ENCODE peak calls at places on chromosome 19, in five cellular contexts. Y is stomach, T is GM12878, E is spleen, V is suprapubic skin. B is an unnamed sample. For H3K4me1, the result is how much of the 10 kb centered on the place peaks cover.

GRCh38 chr19:325937-326565 is 18.5 kb downstream of the MIER2 start:
- DNase-seq in V (no peak), T (no peak), Y (no peak), E (no peak), B (no peak)

GRCh38 chr19:1237027-1237659 is 662 bp downstream of the CBARP start:
- DNase-seq in E (no peak), V (no peak), Y (no peak), T (no peak), B (no peak)

GRCh38 chr19:52896431-52897148 is 845 bp downstream of the ZNF320 start:
- DNase-seq in V (peak), Y (peak), T (no peak), E (no peak), B (no peak)

GRCh38 chr19:43809762-43810696 is 7.8 kb upstream of the LYPD5 start:
- DNase-seq in Y (no peak), T (peak), E (no peak), V (no peak), B (no peak)

GRCh38 chr19:55189424-55189823 is 9.3 kb upstream of the SYT5 start:
- DNase-seq in Y (no peak), E (no peak), T (no peak), V (peak), B (no peak)

GRCh38 chr19:6587998-6588507 is 2.9 kb downstream of the CD70 start:
- DNase-seq in Y (no peak), V (no peak), T (no peak), E (no peak), B (no peak)

GRCh38 chr19:48490980-48491792 is 20.4 kb downstream of the LMTK3 start:
- DNase-seq in T (no peak), E (peak), Y (peak), V (no peak), B (no peak)

GRCh38 chr19:16867211-16867610 is 21.6 kb upstream of the F2RL3 start:
- DNase-seq in T (no peak), V (no peak), E (no peak), Y (no peak), B (no peak)

GRCh38 chr19:58543826-58544590 is at the start of gene TRIM28:
- DNase-seq in E (peak), Y (peak), V (peak), T (peak), B (no peak)

GRCh38 chr19:41588497-41589209 is 12.7 kb downstream of the CEACAM21 start:
- DNase-seq in Y (no peak), T (no peak), E (peak), V (no peak), B (peak)

GRCh38 chr19:56404705-56405056 is 549 bp downstream of the ZNF583 start:
- DNase-seq in Y (no peak), V (no peak), E (no peak), T (no peak), B (no peak)

GRCh38 chr19:7673995-7674667 is 2.8 kb upstream of the MCEMP1 start:
- DNase-seq in V (peak), Y (peak), T (no peak), E (peak), B (no peak)

GRCh38 chr19:45558399-45558878 is 26.2 kb downstream of the OPA3 start:
- DNase-seq in T (no peak), E (peak), V (no peak), Y (peak), B (no peak)

GRCh38 chr19:47713046-47714021 is at the start of gene EHD2:
- DNase-seq in T (no peak), V (no peak), Y (peak), E (peak), B (no peak)

GRCh38 chr19:57850553-57851017 is 926 bp downstream of the ZNF587 start:
- DNase-seq in Y (peak), E (no peak), V (no peak), T (no peak), B (no peak)

GRCh38 chr19:44626067-44626624 is 12.8 kb downstream of the IGSF23 start:
- DNase-seq in Y (no peak), E (no peak), T (no peak), V (no peak), B (no peak)

GRCh38 chr19:632228-633067 is 889 bp downstream of the POLRMT start:
- DNase-seq in V (no peak), E (no peak), T (no peak), Y (no peak), B (no peak)

GRCh38 chr19:33441277-33441699 is 67.8 kb downstream of the CEBPG start:
- DNase-seq in E (peak), V (peak), Y (no peak), T (no peak), B (no peak)

GRCh38 chr19:40365010-40365409 is 16.5 kb downstream of the PLD3 start:
- DNase-seq in V (no peak), T (no peak), E (no peak), Y (no peak), B (no peak)

GRCh38 chr19:40367577-40368434 is 19.3 kb downstream of the PLD3 start:
- DNase-seq in Y (no peak), V (no peak), T (no peak), E (no peak), B (no peak)

GRCh38 chr19:40363128-40363527 is 14.6 kb downstream of the PLD3 start:
- DNase-seq in T (no peak), E (no peak), V (no peak), Y (no peak), B (no peak)

GRCh38 chr19:40366697-40367561 is 18.4 kb downstream of the PLD3 start:
- DNase-seq in V (no peak), Y (no peak), T (no peak), E (no peak), B (no peak)

GRCh38 chr19:40365613-40366401 is 17.3 kb downstream of the PLD3 start:
- DNase-seq in V (no peak), Y (peak), T (no peak), E (peak), B (no peak)
- TF ChIP-seq POLR2AphosphoS5 in V (no peak), Y (peak), T (no peak), E (peak), B (peak)

GRCh38 chr19:2424686-2425621 is 2.4 kb downstream of the TIMM13 start:
- DNase-seq in Y (peak), V (peak), E (peak), T (no peak), B (no peak)

GRCh38 chr19:2423913-2424685 is 3.3 kb downstream of the TIMM13 start:
- DNase-seq in Y (no peak), T (no peak), V (peak), E (peak), B (no peak)

GRCh38 chr19:2426661-2427322 is 594 bp downstream of the TIMM13 start:
- DNase-seq in E (peak), Y (peak), T (no peak), V (peak), B (no peak)

GRCh38 chr19:2427323-2428026 is at the start of gene TIMM13:
- DNase-seq in E (peak), V (peak), T (peak), Y (peak), B (peak)

DNA sequence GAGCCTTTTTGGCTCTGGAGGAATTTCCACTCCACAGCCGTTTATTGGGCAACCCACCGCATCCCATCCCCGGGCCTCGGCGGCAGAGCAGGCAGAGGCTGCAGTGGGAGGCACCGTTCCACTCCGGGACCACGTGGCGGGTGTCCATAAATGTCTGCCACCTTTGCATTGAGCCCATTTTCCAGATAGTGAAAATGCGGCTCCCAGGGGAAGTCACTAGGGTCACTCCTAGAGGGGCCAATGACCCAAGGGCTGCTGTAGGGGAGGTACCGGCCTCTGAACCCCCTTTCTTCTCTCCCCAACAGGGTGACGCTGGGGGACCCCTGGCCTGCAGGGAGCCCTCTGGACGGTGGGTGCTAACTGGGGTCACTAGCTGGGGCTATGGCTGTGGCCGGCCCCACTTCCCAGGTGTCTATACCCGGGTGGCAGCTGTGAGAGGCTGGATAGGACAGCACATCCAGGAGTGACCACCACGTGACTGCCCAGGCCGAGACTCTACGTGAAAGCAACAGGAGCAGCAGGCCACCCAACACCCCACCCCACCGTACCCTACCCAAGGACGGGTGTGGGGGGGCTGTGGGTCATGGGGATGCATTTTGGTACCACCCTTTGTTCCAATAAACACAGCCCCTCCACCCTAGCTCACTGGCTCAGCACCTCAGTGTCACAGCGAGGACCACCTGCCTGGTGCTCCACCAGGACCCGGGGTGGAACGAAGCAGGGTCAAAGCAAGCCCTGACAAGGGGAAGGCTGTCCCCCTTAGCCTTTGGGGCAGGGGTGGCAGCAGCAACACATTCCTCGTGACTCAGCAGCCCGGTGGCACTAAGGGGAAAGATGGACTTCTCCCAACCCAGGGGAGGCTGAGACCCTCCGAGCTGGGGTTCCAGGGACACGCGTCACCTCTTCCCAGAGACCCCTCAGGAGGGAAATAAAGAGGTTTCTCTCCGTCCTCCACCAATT is 1.5 kb downstream of the TIMM13 start:
- DNase-seq in T (no peak), E (peak), V (peak), Y (no peak), B (no peak)
- H3K4me1 ChIP-seq in T (under half), E (under half), V (under half), Y (under half), B (under half)

DNA sequence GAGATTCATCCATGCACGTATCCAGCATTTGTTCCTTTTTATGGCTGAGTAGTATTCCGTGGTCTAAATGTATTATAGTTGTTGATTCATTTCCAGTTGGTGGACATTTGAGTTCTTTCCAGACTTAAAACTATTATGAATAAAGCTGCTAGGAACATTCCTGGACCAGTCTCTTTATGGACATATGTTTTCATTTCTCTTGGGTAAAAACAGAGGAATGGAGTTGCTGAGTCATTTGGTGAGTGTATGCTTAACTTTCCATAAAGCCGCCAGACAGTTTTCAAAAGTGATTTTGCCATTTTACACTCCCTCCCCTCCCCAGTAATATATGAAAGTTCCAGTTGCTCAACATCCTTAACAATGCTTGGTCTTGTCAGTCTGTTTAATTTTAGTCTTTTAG is 116.4 kb downstream of the TSHZ3 start:
- DNase-seq in V (no peak), T (no peak), Y (no peak), E (no peak), B (no peak)
- TF ChIP-seq POLR2AphosphoS5 in V (no peak), T (no peak), Y (no peak), E (no peak), B (no peak)

GRCh38 chr19:15288146-15288963 is 44.0 kb downstream of the BRD4 start:
- DNase-seq in T (no peak), V (no peak), Y (peak), E (peak), B (no peak)
- H3K4me1 ChIP-seq in T (half or more), V (half or more), Y (half or more), E (half or more), B (half or more)

GRCh38 chr19:46698395-46699321 is 18.3 kb downstream of the PRKD2 start:
- DNase-seq in Y (no peak), E (no peak), V (no peak), T (no peak), B (no peak)
- TF ChIP-seq POLR2AphosphoS5 in Y (no peak), E (peak), V (no peak), T (no peak), B (no peak)

GRCh38 chr19:4376991-4377781 is 23.2 kb downstream of the SH3GL1 start:
- DNase-seq in V (peak), E (no peak), Y (peak), T (no peak), B (no peak)
- H3K4me1 ChIP-seq in V (half or more), E (half or more), Y (half or more), T (half or more), B (half or more)

GRCh38 chr19:37867831-37868230 is 38.6 kb downstream of the WDR87 start:
- DNase-seq in E (no peak), Y (no peak), V (no peak), T (no peak), B (no peak)
- TF ChIP-seq POLR2AphosphoS5 in E (no peak), Y (no peak), V (no peak), T (no peak), B (no peak)

GRCh38 chr19:49567722-49568454 is 12.5 kb downstream of the NOSIP start:
- DNase-seq in Y (no peak), T (no peak), E (no peak), V (no peak), B (no peak)
- H3K4me1 ChIP-seq in Y (under half), T (under half), E (under half), V (under half), B (under half)

GRCh38 chr19:10829967-10830366 is 6.0 kb downstream of the TMED1 start:
- DNase-seq in T (no peak), Y (no peak), E (peak), V (no peak), B (no peak)
- TF ChIP-seq POLR2AphosphoS5 in T (no peak), Y (no peak), E (no peak), V (no peak), B (no peak)

B was measured in vagina.